ENCODE peak calls at places on chromosome 6, in four cellular contexts. N, Z, H and B are unnamed samples.

GRCh38 chr6:127520061-127520460 is 926 bp upstream of the MTCL3 start:
- DNase-seq in N (no peak), Z (peak), H (no peak), B (no peak)

GRCh38 chr6:165661416-165662001 is 1.5 kb downstream of the PDE10A start:
- DNase-seq in N (no peak), Z (peak), H (no peak), B (no peak)

GRCh38 chr6:157813191-157813590 is 9.9 kb upstream of the SNX9 start:
- DNase-seq in N (no peak), Z (no peak), H (no peak), B (no peak)

GRCh38 chr6:145749632-145750031 is 14.3 kb upstream of the EPM2A start:
- DNase-seq in N (peak), Z (no peak), H (peak), B (peak)

GRCh38 chr6:47147175-47147727 is 105.1 kb upstream of the ADGRF1 start:
- DNase-seq in N (no peak), Z (no peak), H (no peak), B (no peak)

GRCh38 chr6:106097368-106098231 is 11.5 kb downstream of the PRDM1 start:
- DNase-seq in N (no peak), Z (no peak), H (peak), B (peak)

GRCh38 chr6:53517021-53517420 is 27.9 kb downstream of the GCLC start:
- DNase-seq in N (no peak), Z (no peak), H (no peak), B (no peak)

GRCh38 chr6:582370-582769 is 74.5 kb downstream of the HUS1B start:
- DNase-seq in N (no peak), Z (no peak), H (peak), B (no peak)

GRCh38 chr6:168190646-168191443 is 111.8 kb upstream of the FRMD1 start:
- DNase-seq in N (no peak), Z (no peak), H (no peak), B (no peak)

GRCh38 chr6:8080338-8081151 is 16.4 kb upstream of the BLOC1S5 start:
- DNase-seq in N (peak), Z (no peak), H (no peak), B (no peak)